ENCODE peak calls at places on chromosomes 6 and 20, in five cellular contexts. U, T, Q, N and C are unnamed samples.

GRCh38 chr6:130843575-130844320 is 16.5 kb downstream of the SMLR1 start:
- DNase-seq in U (peak), T (peak), Q (peak), N (peak), C (peak)

GRCh38 chr6:50264995-50265571 is 215.4 kb upstream of the DEFB112 start:
- DNase-seq in U (peak), T (no peak), Q (no peak), N (no peak), C (no peak)

GRCh38 chr6:108667984-108668383 is 107.3 kb downstream of the FOXO3 start:
- DNase-seq in U (peak), T (no peak), Q (no peak), N (no peak), C (no peak)

GRCh38 chr6:41651962-41652657 is 13.8 kb downstream of the MDFI start:
- DNase-seq in U (no peak), T (no peak), Q (no peak), N (no peak), C (no peak)

GRCh38 chr6:2749972-2750600 is 636 bp downstream of the MYLK4 start:
- DNase-seq in U (peak), T (no peak), Q (peak), N (peak), C (no peak)

GRCh38 chr20:18019068-18019467 is 38.6 kb downstream of the OVOL2 start:
- DNase-seq in U (peak), T (peak), Q (peak), N (peak), C (peak)

GRCh38 chr6:97186416-97186999 is 96.5 kb downstream of the MMS22L start:
- DNase-seq in U (peak), T (peak), Q (peak), N (peak), C (peak)

GRCh38 chr20:20184149-20184548 is 131.8 kb downstream of the CFAP61 start:
- DNase-seq in U (peak), T (no peak), Q (no peak), N (peak), C (peak)

DNA sequence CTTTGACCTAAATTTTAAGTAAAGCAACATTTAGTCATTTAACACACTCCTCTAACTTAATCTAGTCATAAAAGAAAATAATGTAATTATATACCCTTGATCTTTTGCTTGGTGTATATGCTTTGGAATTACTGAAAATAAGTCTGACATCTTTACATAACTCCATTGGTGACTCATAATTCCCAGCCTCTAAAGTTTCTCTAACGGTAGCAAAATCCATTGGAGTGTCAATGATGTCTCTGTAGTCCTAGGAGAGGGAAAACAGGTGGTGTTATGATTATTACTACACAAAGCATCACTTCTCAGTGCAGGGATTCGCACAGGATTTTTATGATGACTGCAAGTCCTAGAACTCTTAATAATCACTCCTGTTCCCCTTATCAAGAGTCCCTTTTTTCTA is 80.2 kb downstream of the IRAK1BP1 start:
- DNase-seq in U (no peak), T (no peak), Q (no peak), N (no peak), C (no peak)
- TF ChIP-seq REST in U (no peak), T (no peak), Q (no peak), N (no peak), C (no peak)

GRCh38 chr6:145278163-145278807 is 457.0 kb downstream of the EPM2A start:
- DNase-seq in U (no peak), T (no peak), Q (no peak), N (no peak), C (no peak)
- TF ChIP-seq REST in U (no peak), T (no peak), Q (no peak), N (no peak), C (no peak)

GRCh38 chr6:34658605-34659218 is 37.9 kb downstream of the ILRUN start:
- DNase-seq in U (no peak), T (no peak), Q (no peak), N (no peak), C (no peak)

GRCh38 chr6:34656378-34657036 is 40.1 kb downstream of the ILRUN start:
- DNase-seq in U (no peak), T (no peak), Q (no peak), N (peak), C (no peak)

GRCh38 chr6:34657037-34657306 is 39.6 kb downstream of the ILRUN start:
- DNase-seq in U (no peak), T (no peak), Q (no peak), N (no peak), C (no peak)

GRCh38 chr6:34654061-34654460 is 42.5 kb downstream of the ILRUN start:
- DNase-seq in U (no peak), T (no peak), Q (no peak), N (no peak), C (no peak)

DNA sequence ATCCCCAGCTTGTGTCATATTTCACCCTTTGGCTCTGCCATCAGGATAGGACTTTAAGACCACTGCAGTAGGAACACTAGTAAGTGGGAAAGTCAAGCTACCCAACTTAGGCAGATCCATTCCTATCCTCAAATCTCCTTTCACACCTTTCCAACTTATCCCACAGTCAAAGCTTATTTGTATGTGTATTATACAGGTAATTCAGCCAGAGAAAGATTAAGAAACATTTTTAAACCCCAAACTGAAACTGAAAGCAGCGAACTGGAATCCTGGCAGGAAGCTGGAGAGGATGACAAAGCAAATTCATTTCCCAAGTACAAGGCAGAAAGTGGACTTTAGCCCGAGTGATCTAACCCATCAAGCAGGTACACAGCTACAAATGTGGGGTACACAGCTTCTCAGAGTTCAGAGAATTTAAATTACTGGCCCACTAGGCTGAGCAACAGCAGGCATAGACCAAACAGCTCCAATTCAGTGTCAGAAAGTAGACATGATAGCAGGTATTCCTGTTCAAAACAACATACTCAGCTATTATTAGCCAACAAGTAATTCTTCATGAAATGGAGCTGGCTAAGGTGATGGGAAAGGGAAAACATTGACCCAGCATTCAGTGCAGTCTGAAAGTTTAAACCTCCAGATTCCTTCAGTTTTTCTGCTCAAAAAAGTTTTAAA is 39.1 kb downstream of the ILRUN start:
- DNase-seq in U (peak), T (peak), Q (peak), N (peak), C (no peak)
- TF ChIP-seq REST in U (no peak), T (no peak), Q (no peak), N (no peak), C (no peak)

GRCh38 chr6:116876635-116877611 is at the start of gene RFX6:
- DNase-seq in U (peak), T (no peak), Q (peak), N (peak), C (no peak)
- TF ChIP-seq REST in U (no peak), T (no peak), Q (no peak), N (no peak), C (no peak)

GRCh38 chr6:138973481-138974140 is 14.4 kb downstream of the REPS1 start:
- DNase-seq in U (no peak), T (no peak), Q (no peak), N (no peak), C (no peak)

GRCh38 chr6:138972226-138972665 is 15.8 kb downstream of the REPS1 start:
- DNase-seq in U (no peak), T (no peak), Q (no peak), N (no peak), C (no peak)

GRCh38 chr6:138970159-138970558 is 17.9 kb downstream of the REPS1 start:
- DNase-seq in U (no peak), T (no peak), Q (no peak), N (no peak), C (no peak)

GRCh38 chr6:138971601-138972000 is 16.5 kb downstream of the REPS1 start:
- DNase-seq in U (peak), T (no peak), Q (no peak), N (no peak), C (no peak)

GRCh38 chr6:138970856-138971425 is 17.1 kb downstream of the REPS1 start:
- DNase-seq in U (no peak), T (peak), Q (no peak), N (no peak), C (no peak)
- TF ChIP-seq REST in U (no peak), T (no peak), Q (no peak), N (no peak), C (no peak)

DNA sequence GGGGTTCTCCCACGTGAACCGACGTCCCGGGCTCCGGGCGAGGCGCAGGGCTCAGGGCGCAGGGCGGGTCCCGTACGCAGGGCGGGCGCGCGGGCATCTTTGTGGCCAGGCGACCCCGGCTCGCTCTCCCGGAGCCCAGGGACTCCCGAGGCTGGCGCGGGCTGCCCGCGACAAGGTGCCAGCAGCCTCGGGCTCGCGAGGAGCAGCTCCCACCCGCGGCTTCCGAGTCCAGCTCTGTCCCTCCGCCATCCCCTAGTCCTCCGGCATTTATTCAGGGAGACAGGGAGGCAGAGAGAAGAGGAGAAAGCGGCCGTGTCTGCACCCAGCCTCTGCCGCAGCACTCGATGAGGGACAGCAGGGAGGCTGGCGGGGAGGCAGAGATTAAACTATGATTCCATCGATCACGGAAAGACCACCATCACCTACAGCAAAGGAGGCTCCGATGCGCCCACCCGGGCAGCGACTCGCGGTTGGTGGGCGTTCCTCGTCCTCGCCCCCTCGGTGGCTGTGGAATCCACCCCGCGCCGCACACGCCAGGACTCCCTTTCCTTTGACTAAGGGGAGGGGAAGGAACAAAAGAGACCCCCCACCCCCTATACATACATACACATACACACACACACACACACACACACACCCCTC is 1.1 kb downstream of the RGS17 start:
- DNase-seq in U (peak), T (no peak), Q (no peak), N (no peak), C (no peak)
- TF ChIP-seq REST in U (no peak), T (no peak), Q (no peak), N (no peak), C (no peak)

GRCh38 chr20:47332381-47333206 is 23.9 kb downstream of the ZMYND8 start:
- DNase-seq in U (no peak), T (no peak), Q (no peak), N (peak), C (no peak)

GRCh38 chr20:47330071-47330470 is 26.4 kb downstream of the ZMYND8 start:
- DNase-seq in U (no peak), T (no peak), Q (no peak), N (no peak), C (no peak)

GRCh38 chr20:47328841-47329448 is 27.6 kb downstream of the ZMYND8 start:
- DNase-seq in U (no peak), T (no peak), Q (no peak), N (no peak), C (no peak)

GRCh38 chr20:47334022-47334551 is 22.4 kb downstream of the ZMYND8 start:
- DNase-seq in U (no peak), T (peak), Q (peak), N (no peak), C (no peak)

GRCh38 chr20:47330933-47331708 is 25.4 kb downstream of the ZMYND8 start:
- DNase-seq in U (no peak), T (peak), Q (peak), N (peak), C (no peak)
- TF ChIP-seq REST in U (no peak), T (no peak), Q (no peak), N (no peak), C (no peak)

DNA sequence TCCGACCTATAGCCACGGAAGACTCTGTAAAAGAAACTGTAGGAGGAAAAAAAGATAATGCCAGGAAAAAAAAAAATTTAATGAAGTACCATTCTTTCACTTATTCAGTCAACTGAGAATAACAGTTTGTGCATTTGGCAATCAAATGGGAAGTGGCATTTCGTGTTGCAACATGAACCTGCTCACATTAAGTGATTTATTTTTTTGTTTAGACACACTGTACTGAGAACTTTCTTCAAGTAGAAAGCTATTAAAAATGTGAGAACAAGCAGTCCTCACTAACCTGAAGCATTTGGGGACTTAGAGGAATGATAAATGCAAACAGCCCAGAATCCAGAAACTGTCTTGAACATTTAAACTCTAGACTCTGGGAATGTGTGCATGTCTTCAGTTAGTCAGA is 69.8 kb downstream of the SLX4IP start:
- DNase-seq in U (no peak), T (no peak), Q (no peak), N (no peak), C (peak)
- TF ChIP-seq REST in U (no peak), T (no peak), Q (no peak), N (no peak), C (no peak)

GRCh38 chr20:14193885-14194284 is 143.5 kb downstream of the FLRT3 start:
- DNase-seq in U (peak), T (no peak), Q (peak), N (no peak), C (no peak)
- TF ChIP-seq REST in U (no peak), T (no peak), Q (no peak), N (no peak), C (no peak)